ENCODE peak calls at places on chromosomes 2 and 18, in five cellular contexts. B is neural progenitor cell, O is stomach, V is body of pancreas, L is heart right ventricle. M is an unnamed sample.

GRCh38 chr18:22044474-22045220 is 124.7 kb upstream of the GATA6 start:
- DNase-seq in B (no peak), V (peak; percentile 93), O (peak; percentile 89), L (no peak), M (peak; percentile 56)

GRCh38 chr18:23053756-23054457 is 81.4 kb upstream of the CABLES1 start:
- DNase-seq in O (peak; percentile 27), B (peak; percentile 78), V (peak; percentile 13), L (no peak), M (peak; percentile 98)

GRCh38 chr2:108215794-108216211 is 24.0 kb upstream of the SULT1C3 start:
- DNase-seq in O (peak; percentile 56), L (no peak), V (peak; percentile 38), B (peak; percentile 14), M (peak; percentile 43)

GRCh38 chr18:49151482-49151881 is 200.7 kb upstream of the SMAD7 start:
- DNase-seq in O (no peak), B (no peak), V (no peak), L (no peak), M (no peak)

GRCh38 chr2:239735131-239735828 is 289.9 kb downstream of the NDUFA10 start:
- DNase-seq in L (no peak), V (no peak), O (no peak), B (peak; percentile 78), M (peak; percentile 95)

GRCh38 chr18:78803104-78803503 is 176.5 kb upstream of the SALL3 start:
- DNase-seq in O (no peak), L (no peak), B (no peak), V (no peak), M (no peak)

GRCh38 chr2:119015849-119016248 is 73.9 kb downstream of the MARCO start:
- DNase-seq in O (no peak), B (no peak), V (no peak), L (no peak), M (no peak)

GRCh38 chr2:160478660-160479059 is 14.9 kb downstream of the RBMS1 start:
- DNase-seq in V (no peak), O (no peak), B (no peak), L (no peak), M (peak; percentile 60)

GRCh38 chr18:1663879-1664705 is 759.4 kb downstream of the ADCYAP1 start:
- DNase-seq in B (peak; percentile 83), L (peak; percentile 15), O (peak; percentile 34), V (peak; percentile 65), M (peak; percentile 77)

GRCh38 chr18:11987527-11987926 is 6.2 kb downstream of the IMPA2 start:
- DNase-seq in O (no peak), L (no peak), V (no peak), B (no peak), M (no peak)

GRCh38 chr18:38483326-38483725 is 917.7 kb upstream of the CELF4 start:
- DNase-seq in V (no peak), L (no peak), O (no peak), B (no peak), M (no peak)

GRCh38 chr2:67318014-67318413 is 79.1 kb upstream of the ETAA1 start:
- DNase-seq in O (no peak), B (peak; percentile 10), V (no peak), L (no peak), M (no peak)

GRCh38 chr2:1731963-1732768 is 12.1 kb downstream of the PXDN start:
- DNase-seq in V (no peak), L (peak; percentile 6), B (peak; percentile 54), O (peak; percentile 22), M (no peak)

GRCh38 chr2:108423502-108424251 is 25.3 kb upstream of the GCC2 start:
- DNase-seq in V (no peak), O (no peak), B (no peak), L (no peak), M (no peak)

GRCh38 chr2:73764945-73765344 is 15.0 kb downstream of the DUSP11 start:
- DNase-seq in B (no peak), V (no peak), O (no peak), L (no peak), M (no peak)

GRCh38 chr2:226118471-226119429 is 680.9 kb downstream of the IRS1 start:
- DNase-seq in V (no peak), B (no peak), L (no peak), O (no peak), M (no peak)

GRCh38 chr2:9721346-9721745 is 90.5 kb upstream of the YWHAQ start:
- DNase-seq in B (no peak), V (no peak), L (no peak), O (no peak), M (no peak)

GRCh38 chr18:63962137-63962536 is 7.7 kb upstream of the SERPINB8 start:
- DNase-seq in L (no peak), V (no peak), B (no peak), O (no peak), M (no peak)

GRCh38 chr18:24482826-24483225 is 22.4 kb downstream of the HRH4 start:
- DNase-seq in L (no peak), O (no peak), B (no peak), V (no peak), M (no peak)

GRCh38 chr2:110816404-110817365 is 84.3 kb downstream of the ACOXL start:
- DNase-seq in O (no peak), B (no peak), L (no peak), V (no peak), M (no peak)

GRCh38 chr18:4453712-4454547 is 1.2 kb downstream of the DLGAP1 start:
- DNase-seq in B (peak; percentile 76), V (no peak), O (no peak), L (no peak), M (peak; percentile 77)

GRCh38 chr2:70477473-70477872 is 76.2 kb downstream of the TGFA start:
- DNase-seq in L (no peak), V (no peak), O (no peak), B (peak; percentile 59), M (peak; percentile 93)

GRCh38 chr2:194223173-194223670 is 1433.8 kb upstream of the SLC39A10 start:
- DNase-seq in L (no peak), V (no peak), O (no peak), B (peak; percentile 14), M (peak; percentile 24)

GRCh38 chr2:228901531-228901930 is 369.6 kb downstream of the PID1 start:
- DNase-seq in O (no peak), V (no peak), B (no peak), L (no peak), M (no peak)

GRCh38 chr2:164887434-164888112 is 46.0 kb upstream of the COBLL1 start:
- DNase-seq in V (no peak), L (no peak), B (no peak), O (no peak), M (no peak)

GRCh38 chr2:26475832-26476501 is 2.0 kb downstream of the OTOF start:
- DNase-seq in V (no peak), B (no peak), L (no peak), O (no peak), M (no peak)

GRCh38 chr2:241553981-241554380 is 4.6 kb upstream of the BOK start:
- DNase-seq in L (no peak), V (no peak), B (no peak), O (no peak), M (no peak)

GRCh38 chr2:85666435-85666924 is 1.5 kb downstream of the SFTPB start:
- DNase-seq in L (no peak), O (no peak), V (no peak), B (no peak), M (no peak)

GRCh38 chr2:8684885-8685696 is 3.2 kb downstream of the ID2 start:
- DNase-seq in O (peak; percentile 60), B (peak; percentile 77), V (peak; percentile 63), L (peak; percentile 43), M (peak; percentile 92)

GRCh38 chr2:40556739-40557138 is 104.8 kb upstream of the SLC8A1 start:
- DNase-seq in B (no peak), O (no peak), L (no peak), V (no peak), M (no peak)

GRCh38 chr2:113105047-113105446 is 22.4 kb upstream of the IL1RN start:
- DNase-seq in O (no peak), L (no peak), V (no peak), B (no peak), M (no peak)

GRCh38 chr2:160910681-160911080 is 249.5 kb upstream of the TANK start:
- DNase-seq in O (no peak), L (peak; percentile 14), V (no peak), B (no peak), M (no peak)

GRCh38 chr2:159454185-159454584 is 162.2 kb downstream of the BAZ2B start:
- DNase-seq in V (no peak), O (no peak), B (no peak), L (no peak), M (no peak)

GRCh38 chr2:236363878-236364277 is 99.7 kb upstream of the ASB18 start:
- DNase-seq in L (no peak), B (no peak), V (no peak), O (no peak), M (no peak)
- H3K27ac ChIP-seq in L (no peak overlapping the region), B (no peak overlapping the region), V (no peak overlapping the region), O (no peak overlapping the region), M (no peak overlapping the region)

DNA sequence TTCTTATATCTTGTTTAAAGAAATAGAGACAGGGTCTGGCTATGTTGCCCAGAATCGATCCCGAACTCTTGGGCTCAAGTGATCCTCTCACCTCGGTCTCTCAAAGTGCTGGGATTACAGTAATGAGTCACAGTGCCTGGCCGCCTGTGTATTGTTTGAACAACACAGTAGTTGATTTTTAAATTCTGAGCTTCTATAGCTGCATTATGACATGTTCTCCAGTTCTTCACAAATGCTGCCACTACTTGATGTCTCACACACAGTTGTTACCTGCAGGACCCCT is 7.7 kb upstream of the RHOB start:
- DNase-seq in O (peak; percentile 55), B (no peak), V (peak; percentile 77), L (no peak), M (no peak)
- H3K27ac ChIP-seq in O (peak overlapping the region; percentile 62), B (no peak overlapping the region), V (peak overlapping the region; percentile 82), L (no peak overlapping the region), M (no peak overlapping the region)

DNA sequence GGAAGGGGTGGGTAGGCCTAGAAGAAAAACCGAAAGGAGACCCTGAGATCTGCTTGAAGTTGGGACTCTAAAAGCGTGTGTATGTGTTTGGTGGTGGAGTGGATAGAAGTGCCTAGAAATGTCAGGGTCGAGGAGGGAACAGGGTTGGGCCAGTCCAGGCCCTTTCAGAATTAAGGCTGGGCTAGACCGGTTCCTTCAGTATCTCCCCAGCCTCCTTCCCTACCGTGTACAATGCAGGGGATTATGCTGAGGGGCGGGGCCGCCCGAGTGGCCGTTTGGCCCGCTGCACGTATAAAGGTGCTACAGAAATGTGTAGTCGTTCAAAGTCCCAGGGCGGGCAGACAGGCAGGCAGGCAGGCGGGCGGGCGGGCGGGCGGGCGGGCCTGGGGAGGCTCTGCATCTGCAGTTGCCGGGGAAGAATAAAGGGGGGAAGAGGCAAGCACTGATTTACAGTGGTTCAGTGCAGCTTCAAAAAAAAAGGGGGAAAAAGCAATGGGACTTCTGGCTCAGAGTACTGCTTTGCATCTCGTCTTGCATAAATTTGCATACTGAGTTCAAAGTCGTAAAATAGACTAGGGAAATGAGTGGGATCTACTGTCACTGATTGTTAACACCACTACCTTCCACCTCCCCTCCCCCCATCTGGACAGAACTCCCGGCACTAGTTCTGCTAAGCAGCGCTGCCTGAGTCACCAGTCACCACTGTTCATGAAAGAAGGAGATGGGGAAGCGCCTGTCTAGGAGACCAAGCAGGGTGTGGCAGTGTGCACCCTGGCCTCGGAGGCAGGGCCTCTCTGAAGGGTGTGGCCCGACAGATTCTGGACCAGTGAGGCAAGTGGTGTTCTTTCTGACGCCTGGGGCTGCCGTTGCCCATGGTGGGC is 3.6 kb downstream of the IGFBP2 start:
- DNase-seq in L (no peak), O (peak; percentile 84), V (peak; percentile 72), B (peak; percentile 91), M (peak; percentile 68)
- H3K27ac ChIP-seq in L (no peak overlapping the region), O (peak overlapping the region; percentile 84), V (peak overlapping the region; percentile 68), B (peak overlapping the region; percentile 92), M (peak overlapping the region; percentile 55)

GRCh38 chr2:220856486-220856885 is 715.6 kb downstream of the EPHA4 start:
- DNase-seq in L (no peak), B (no peak), O (no peak), V (no peak), M (no peak)
- H3K27ac ChIP-seq in L (no peak overlapping the region), B (no peak overlapping the region), O (no peak overlapping the region), V (no peak overlapping the region), M (no peak overlapping the region)

GRCh38 chr18:74251297-74252031 is 40.3 kb downstream of the CYB5A start:
- DNase-seq in O (no peak), L (no peak), V (no peak), B (peak; percentile 17), M (peak; percentile 72)
- H3K27ac ChIP-seq in O (peak overlapping the region; percentile 73), L (peak overlapping the region; percentile 23), V (peak overlapping the region; percentile 58), B (no peak overlapping the region), M (no peak overlapping the region)